ENCODE peak calls at places on chromosomes 1 and 21, in ten cellular contexts. H is T follicular helper cell, V is nucleus accumbens, O is AG10803, A is RPMI7951, M is fibroblast of gingiva, U is WTC11, P is fibroblast of lung, N is left ventricle myocardium inferior, X is breast epithelium. G is an unnamed sample.
A peak's percentile ranks its signal among the peaks of the same experiment; 100 is the strongest.

GRCh38 chr21:45045481-45045880 is 28.9 kb upstream of the ADARB1 start:
- DNase-seq in H (no peak), V (no peak), O (peak; percentile 30), A (no peak), M (peak; percentile 87), U (no peak), P (peak; percentile 82), N (no peak), X (no peak), G (no peak)

GRCh38 chr1:177514207-177514606 is 343.4 kb downstream of the BRINP2 start:
- DNase-seq in H (no peak), V (no peak), O (no peak), A (no peak), M (no peak), U (no peak), P (no peak), N (no peak), X (no peak), G (no peak)

GRCh38 chr1:27428316-27429028 is 36.0 kb downstream of the GPR3 start:
- DNase-seq in H (no peak), V (no peak), O (peak; percentile 46), A (peak; percentile 87), M (peak; percentile 28), U (no peak), P (no peak), N (peak; percentile 57), X (peak; percentile 89), G (no peak)

GRCh38 chr1:40078512-40079333 is 18.3 kb downstream of the PPT1 start:
- DNase-seq in H (peak; percentile 21), V (no peak), O (peak; percentile 49), A (peak; percentile 63), M (peak; percentile 30), U (peak; percentile 59), P (peak; percentile 50), N (no peak), X (peak; percentile 50), G (peak; percentile 85)

GRCh38 chr21:31406510-31406909 is 62.4 kb upstream of the TIAM1 start:
- DNase-seq in H (no peak), V (no peak), O (no peak), A (no peak), M (no peak), U (no peak), P (no peak), N (no peak), X (no peak), G (no peak)

GRCh38 chr1:184811439-184812111 is 56.9 kb upstream of the EDEM3 start:
- DNase-seq in H (no peak), V (no peak), O (no peak), A (no peak), M (no peak), U (no peak), P (no peak), N (peak; percentile 47), X (no peak), G (no peak)

GRCh38 chr1:162703708-162704107 is 71.4 kb downstream of the DDR2 start:
- DNase-seq in H (no peak), V (no peak), O (no peak), A (no peak), M (peak; percentile 61), U (no peak), P (no peak), N (peak; percentile 42), X (no peak), G (no peak)

GRCh38 chr1:65146908-65147423 is 1.0 kb upstream of the AK4 start:
- DNase-seq in H (no peak), V (no peak), O (no peak), A (no peak), M (no peak), U (no peak), P (no peak), N (no peak), X (no peak), G (peak; percentile 64)

G was measured in DMS53.